ENCODE peak calls at places on chromosomes 3 and 15, in eight cellular contexts. P is A549, K is adrenal gland, E is body of pancreas, C is fibroblast of pulmonary artery, U is endodermal cell, Z is Peyer's patch, X is upper lobe of right lung. I is an unnamed sample.

GRCh38 chr3:197007296-197007940 is 22.2 kb downstream of the MELTF start:
- DNase-seq in Z (no peak), K (no peak), E (no peak), X (no peak), U (no peak), P (no peak), C (no peak), I (no peak)

GRCh38 chr3:20055020-20055775 is 15.0 kb downstream of the KAT2B start:
- DNase-seq in U (no peak), Z (no peak), E (no peak), P (no peak), K (no peak), C (no peak), X (no peak), I (no peak)

GRCh38 chr3:69451594-69451993 is 65.7 kb upstream of the FRMD4B start:
- DNase-seq in K (no peak), Z (no peak), E (no peak), P (no peak), U (no peak), X (no peak), C (no peak), I (no peak)

GRCh38 chr3:107973152-107973551 is 117.7 kb downstream of the CD47 start:
- DNase-seq in C (no peak), E (no peak), Z (no peak), X (no peak), U (no peak), P (no peak), K (no peak), I (no peak)

GRCh38 chr3:181363231-181363630 is 348.5 kb upstream of the SOX2 start:
- DNase-seq in P (no peak), X (no peak), U (no peak), E (no peak), Z (no peak), K (no peak), C (no peak), I (no peak)

GRCh38 chr15:40806672-40807027 is 239 bp upstream of the ZFYVE19 start:
- DNase-seq in C (no peak), Z (no peak), X (no peak), K (no peak), P (no peak), U (no peak), E (no peak), I (no peak)

GRCh38 chr3:11377726-11378125 is 105.5 kb downstream of the ATG7 start:
- DNase-seq in X (no peak), U (no peak), K (no peak), P (no peak), Z (no peak), C (no peak), E (no peak), I (no peak)

GRCh38 chr15:98799991-98800390 is 151.7 kb downstream of the IGF1R start:
- DNase-seq in X (no peak), U (peak; percentile 65), P (peak; percentile 29), E (no peak), K (no peak), Z (no peak), C (peak; percentile 11), I (no peak)

GRCh38 chr15:31078461-31078860 is 23.1 kb downstream of the TRPM1 start:
- DNase-seq in U (peak; percentile 61), X (no peak), Z (no peak), C (no peak), E (no peak), P (no peak), K (no peak), I (no peak)

GRCh38 chr3:133663569-133664313 is 2.0 kb upstream of the TOPBP1 start:
- DNase-seq in C (peak; percentile 58), K (no peak), Z (no peak), X (no peak), E (no peak), U (peak; percentile 70), P (peak; percentile 72), I (peak; percentile 55)

GRCh38 chr3:8741581-8742355 is 8.2 kb downstream of the CAV3 start:
- DNase-seq in P (peak; percentile 84), X (no peak), E (peak; percentile 19), K (no peak), Z (no peak), C (peak; percentile 91), U (peak; percentile 92), I (peak; percentile 77)

GRCh38 chr3:9161298-9161697 is 88.1 kb downstream of the SRGAP3 start:
- DNase-seq in K (no peak), P (no peak), C (no peak), X (no peak), Z (no peak), U (no peak), E (no peak), I (no peak)

GRCh38 chr3:71461749-71462483 is 121.6 kb downstream of the FOXP1 start:
- DNase-seq in C (no peak), Z (no peak), X (no peak), K (no peak), U (no peak), P (no peak), E (no peak), I (peak; percentile 28)

GRCh38 chr15:77510066-77511044 is 89.7 kb downstream of the HMG20A start:
- DNase-seq in P (no peak), Z (no peak), C (no peak), U (peak; percentile 75), K (no peak), E (no peak), X (no peak), I (no peak)

GRCh38 chr3:194277547-194278091 is 73.5 kb downstream of the CPN2 start:
- DNase-seq in P (no peak), E (no peak), U (peak; percentile 61), K (peak; percentile 70), C (peak; percentile 83), X (peak; percentile 65), Z (no peak), I (peak; percentile 63)

GRCh38 chr3:196179380-196180308 is 31.6 kb downstream of the ZDHHC19 start:
- DNase-seq in P (no peak), U (peak; percentile 73), X (no peak), E (no peak), K (no peak), C (peak; percentile 41), Z (peak; percentile 87), I (no peak)

GRCh38 chr15:53644681-53645080 is 114.8 kb downstream of the WDR72 start:
- DNase-seq in K (no peak), Z (no peak), X (no peak), C (no peak), U (peak; percentile 45), P (no peak), E (no peak), I (no peak)

GRCh38 chr15:41417418-41417811 is 520 bp downstream of the RTF1 start:
- DNase-seq in P (peak; percentile 16), C (peak; percentile 31), K (peak; percentile 39), Z (peak; percentile 55), U (no peak), E (no peak), X (no peak), I (peak; percentile 40)

GRCh38 chr15:34366271-34367043 is 539 bp downstream of the LPCAT4 start:
- DNase-seq in P (peak; percentile 66), Z (peak; percentile 85), C (peak; percentile 56), K (peak; percentile 44), X (peak; percentile 82), U (peak; percentile 94), E (peak; percentile 65), I (peak; percentile 51)

GRCh38 chr15:69074011-69074842 is 59.7 kb downstream of the NOX5 start:
- DNase-seq in X (peak; percentile 80), Z (peak; percentile 80), C (peak; percentile 67), P (peak; percentile 86), E (peak; percentile 47), K (peak; percentile 52), U (peak; percentile 92), I (peak; percentile 62)

GRCh38 chr3:157479464-157480243 is 23.6 kb downstream of the VEPH1 start:
- DNase-seq in C (no peak), E (no peak), X (no peak), U (no peak), P (no peak), K (no peak), Z (no peak), I (no peak)

GRCh38 chr3:112990672-112991602 is at the start of gene GTPBP8:
- DNase-seq in X (peak; percentile 96), Z (peak; percentile 97), P (peak; percentile 95), C (peak; percentile 91), E (peak; percentile 90), K (peak; percentile 89), U (peak; percentile 96), I (peak; percentile 86)
- TF ChIP-seq CTCF in X (peak; percentile 12), Z (no peak), P (no peak), C (no peak), E (peak; percentile 18), K (no peak), U (no peak), I (peak; percentile 25)

GRCh38 chr3:132660745-132661067 is 577 bp downstream of the UBA5 start:
- DNase-seq in K (no peak), Z (no peak), P (no peak), C (peak; percentile 13), E (no peak), U (no peak), X (no peak), I (peak; percentile 31)

GRCh38 chr3:132659370-132660055 is at the start of gene ACAD11:
- DNase-seq in U (peak; percentile 87), C (peak; percentile 67), X (peak; percentile 94), Z (peak; percentile 79), E (peak; percentile 66), P (peak; percentile 60), K (peak; percentile 84), I (peak; percentile 80)

GRCh38 chr3:132660056-132660744 is at the start of gene UBA5:
- DNase-seq in P (peak; percentile 71), Z (peak; percentile 83), C (peak; percentile 70), E (peak; percentile 70), U (peak; percentile 87), X (peak; percentile 86), K (peak; percentile 60), I (peak; percentile 70)

GRCh38 chr3:132659000-132659369 is 624 bp downstream of the ACAD11 start:
- DNase-seq in K (no peak), Z (no peak), U (no peak), P (no peak), X (no peak), C (no peak), E (no peak), I (no peak)

GRCh38 chr3:132657869-132658747 is 1.5 kb downstream of the ACAD11 start:
- DNase-seq in X (no peak), E (no peak), P (no peak), K (no peak), Z (no peak), C (no peak), U (no peak), I (no peak)
- H3K4me3 ChIP-seq in X (no peak overlapping the region), E (no peak overlapping the region), P (no peak overlapping the region), K (no peak overlapping the region), Z (no peak overlapping the region), C (peak overlapping the region; percentile 75), U (peak overlapping the region; percentile 97), I (peak overlapping the region; percentile 87)

GRCh38 chr15:64137226-64137833 is 14.2 kb upstream of the SNX22 start:
- DNase-seq in Z (peak; percentile 58), P (no peak), X (no peak), K (no peak), E (no peak), C (no peak), U (peak; percentile 64), I (no peak)
- TF ChIP-seq CTCF in Z (peak; percentile 16), P (no peak), X (no peak), K (no peak), E (no peak), C (no peak), U (peak; percentile 30), I (no peak)

GRCh38 chr3:144552642-144553041 is 581.0 kb downstream of the DIPK2A start:
- DNase-seq in P (no peak), U (no peak), C (no peak), E (no peak), X (no peak), K (no peak), Z (no peak), I (no peak)
- H3K4me3 ChIP-seq in P (no peak overlapping the region), U (no peak overlapping the region), C (no peak overlapping the region), E (no peak overlapping the region), X (no peak overlapping the region), K (no peak overlapping the region), Z (no peak overlapping the region), I (no peak overlapping the region)

I was measured in fibroblast of villous mesenchyme.